ENCODE peak calls at places on chromosome 3, in five cellular contexts. W is Caco-2; D is activated naive CD4-positive, alpha-beta T cell; N is T-helper 2 cell; U is thoracic aorta. T is an unnamed sample.

GRCh38 chr3:53377794-53378193 is 30.5 kb upstream of the DCP1A start:
- DNase-seq in U (no peak), N (no peak), W (no peak), D (no peak), T (no peak)

GRCh38 chr3:165339753-165340152 is 143.6 kb upstream of the SLITRK3 start:
- DNase-seq in W (no peak), D (no peak), N (no peak), U (no peak), T (no peak)

GRCh38 chr3:156400062-156400461 is 154.9 kb downstream of the SSR3 start:
- DNase-seq in U (no peak), D (no peak), W (no peak), N (no peak), T (no peak)

GRCh38 chr3:53544357-53544756 is 49.9 kb downstream of the CACNA1D start:
- DNase-seq in W (no peak), U (no peak), N (no peak), D (no peak), T (no peak)

GRCh38 chr3:66763294-66763693 is 234.8 kb upstream of the KBTBD8 start:
- DNase-seq in U (no peak), N (no peak), W (no peak), D (no peak), T (no peak)

GRCh38 chr3:53160660-53161344 is at the start of gene PRKCD:
- DNase-seq in W (peak; percentile 85), D (peak; percentile 53), U (peak; percentile 42), N (peak; percentile 66), T (peak; percentile 96)

GRCh38 chr3:126957776-126958637 is 24.9 kb upstream of the PLXNA1 start:
- DNase-seq in D (no peak), W (no peak), U (no peak), N (no peak), T (no peak)

GRCh38 chr3:65101450-65101849 is 413.6 kb upstream of the ADAMTS9 start:
- DNase-seq in W (no peak), D (no peak), U (no peak), N (no peak), T (no peak)

GRCh38 chr3:46933261-46933660 is 43.3 kb downstream of the CCDC12 start:
- DNase-seq in N (no peak), U (no peak), W (no peak), D (no peak), T (no peak)

GRCh38 chr3:124633527-124633926 is 96.7 kb upstream of the UMPS start:
- DNase-seq in N (no peak), D (no peak), W (no peak), U (no peak), T (no peak)